ENCODE peak calls at places on chromosome 10, in seven cellular contexts. R, D, Y, H, C, M and N are unnamed samples.

GRCh38 chr10:114470956-114471905 is 66.9 kb upstream of the AFAP1L2 start:
- DNase-seq in R (peak), D (peak), Y (no peak), H (peak), C (peak), M (peak), N (peak)

GRCh38 chr10:3886666-3887251 is 101.8 kb upstream of the KLF6 start:
- DNase-seq in R (no peak), D (peak), Y (no peak), H (peak), C (peak), M (no peak), N (no peak)

GRCh38 chr10:48542471-48543210 is 62.2 kb downstream of the ARHGAP22 start:
- DNase-seq in R (no peak), D (no peak), Y (no peak), H (no peak), C (no peak), M (no peak), N (no peak)

GRCh38 chr10:4638116-4638515 is 187.9 kb upstream of the AKR1E2 start:
- DNase-seq in R (no peak), D (no peak), Y (no peak), H (no peak), C (no peak), M (no peak), N (no peak)

GRCh38 chr10:95651346-95652115 is 5.0 kb downstream of the ALDH18A1 start:
- DNase-seq in R (no peak), D (no peak), Y (no peak), H (no peak), C (no peak), M (no peak), N (no peak)

GRCh38 chr10:122142652-122143237 is 128.4 kb upstream of the BTBD16 start:
- DNase-seq in R (peak), D (no peak), Y (no peak), H (no peak), C (no peak), M (no peak), N (peak)

GRCh38 chr10:17365402-17365801 is 89.0 kb downstream of the ST8SIA6 start:
- DNase-seq in R (no peak), D (no peak), Y (no peak), H (no peak), C (no peak), M (no peak), N (no peak)

GRCh38 chr10:88042162-88043100 is 179.0 kb downstream of the PTEN start:
- DNase-seq in R (no peak), D (peak), Y (no peak), H (peak), C (peak), M (no peak), N (peak)

GRCh38 chr10:24313233-24313632 is 104.3 kb downstream of the KIAA1217 start:
- DNase-seq in R (no peak), D (no peak), Y (no peak), H (no peak), C (no peak), M (no peak), N (no peak)

GRCh38 chr10:79059859-79060379 is 8.8 kb upstream of the ZMIZ1 start:
- DNase-seq in R (no peak), D (no peak), Y (no peak), H (no peak), C (no peak), M (peak), N (no peak)

GRCh38 chr10:97888134-97888533 is 38.5 kb downstream of the GOLGA7B start:
- DNase-seq in R (no peak), D (no peak), Y (no peak), H (no peak), C (no peak), M (no peak), N (no peak)

GRCh38 chr10:96606216-96606615 is 19.4 kb upstream of the TM9SF3 start:
- DNase-seq in R (no peak), D (peak), Y (no peak), H (no peak), C (no peak), M (no peak), N (no peak)

GRCh38 chr10:111821876-111822275 is 361.7 kb downstream of the GPAM start:
- DNase-seq in R (no peak), D (no peak), Y (no peak), H (no peak), C (no peak), M (no peak), N (no peak)

GRCh38 chr10:30454744-30455498 is 20.9 kb downstream of the MAP3K8 start:
- DNase-seq in R (no peak), D (peak), Y (no peak), H (peak), C (peak), M (no peak), N (no peak)

GRCh38 chr10:121792198-121792597 is 135.6 kb downstream of the ATE1 start:
- DNase-seq in R (no peak), D (peak), Y (no peak), H (no peak), C (peak), M (no peak), N (peak)

GRCh38 chr10:125389648-125390047 is 229.3 kb upstream of the CTBP2 start:
- DNase-seq in R (no peak), D (no peak), Y (no peak), H (no peak), C (no peak), M (no peak), N (no peak)

GRCh38 chr10:69961168-69961863 is 91.3 kb upstream of the MACROH2A2 start:
- DNase-seq in R (no peak), D (no peak), Y (no peak), H (no peak), C (peak), M (no peak), N (no peak)

GRCh38 chr10:46057038-46057437 is 11.0 kb upstream of the MSMB start:
- DNase-seq in R (no peak), D (no peak), Y (no peak), H (no peak), C (no peak), M (no peak), N (no peak)

GRCh38 chr10:77527839-77528238 is 109.8 kb downstream of the KCNMA1 start:
- DNase-seq in R (no peak), D (no peak), Y (no peak), H (no peak), C (no peak), M (no peak), N (no peak)

GRCh38 chr10:59820471-59820870 is 67.2 kb upstream of the MRLN start:
- DNase-seq in R (no peak), D (no peak), Y (no peak), H (no peak), C (no peak), M (no peak), N (no peak)

GRCh38 chr10:17240617-17241016 is 12.6 kb downstream of the VIM start:
- DNase-seq in R (no peak), D (no peak), Y (no peak), H (no peak), C (no peak), M (no peak), N (no peak)

GRCh38 chr10:76881477-76882220 is 756.0 kb downstream of the KCNMA1 start:
- DNase-seq in R (no peak), D (peak), Y (no peak), H (peak), C (peak), M (no peak), N (no peak)

GRCh38 chr10:68171539-68172080 is 60.3 kb downstream of the ATOH7 start:
- DNase-seq in R (no peak), D (no peak), Y (no peak), H (no peak), C (no peak), M (no peak), N (no peak)

GRCh38 chr10:124225029-124225467 is 131.7 kb upstream of the CHST15 start:
- DNase-seq in R (no peak), D (no peak), Y (no peak), H (no peak), C (no peak), M (no peak), N (no peak)

GRCh38 chr10:47079177-47079580 is 168.0 kb downstream of the PTPN20 start:
- DNase-seq in R (no peak), D (peak), Y (no peak), H (no peak), C (peak), M (no peak), N (no peak)

GRCh38 chr10:97081621-97082235 is 104.0 kb downstream of the SLIT1 start:
- DNase-seq in R (peak), D (peak), Y (no peak), H (peak), C (peak), M (peak), N (peak)

GRCh38 chr10:88975377-88975720 is 15.2 kb upstream of the FAS start:
- DNase-seq in R (no peak), D (no peak), Y (no peak), H (no peak), C (no peak), M (no peak), N (no peak)

GRCh38 chr10:73997479-73997805 is 474 bp upstream of the VCL start:
- DNase-seq in R (no peak), D (no peak), Y (no peak), H (no peak), C (no peak), M (peak), N (peak)

GRCh38 chr10:124602121-124602561 is 140.5 kb downstream of the LHPP start:
- DNase-seq in R (no peak), D (no peak), Y (no peak), H (no peak), C (no peak), M (no peak), N (no peak)

GRCh38 chr10:101032637-101033201 is 1.7 kb downstream of the SFXN3 start:
- DNase-seq in R (no peak), D (peak), Y (no peak), H (no peak), C (peak), M (no peak), N (no peak)

GRCh38 chr10:62681211-62681940 is 123.1 kb upstream of the ADO start:
- DNase-seq in R (peak), D (no peak), Y (no peak), H (no peak), C (peak), M (peak), N (no peak)

GRCh38 chr10:15168296-15168780 is at the start of gene NMT2:
- DNase-seq in R (no peak), D (no peak), Y (no peak), H (no peak), C (no peak), M (no peak), N (peak)

GRCh38 chr10:47178537-47179290 is 121.3 kb upstream of the GDF10 start:
- DNase-seq in R (no peak), D (no peak), Y (no peak), H (no peak), C (no peak), M (no peak), N (no peak)

GRCh38 chr10:7412482-7413251 is 1.8 kb upstream of the SFMBT2 start:
- DNase-seq in R (peak), D (no peak), Y (no peak), H (no peak), C (no peak), M (peak), N (no peak)

GRCh38 chr10:5663692-5664427 is 2.5 kb downstream of the ASB13 start:
- DNase-seq in R (no peak), D (no peak), Y (no peak), H (no peak), C (no peak), M (no peak), N (no peak)
- TF ChIP-seq CTCF in R (no peak), D (no peak), Y (no peak), H (no peak), C (no peak), M (no peak), N (peak)

GRCh38 chr10:103396067-103396788 is at the start of the genes ATP5MK and PDCD11:
- DNase-seq in R (peak), D (peak), Y (peak), H (peak), C (peak), M (peak), N (peak)
- TF ChIP-seq CTCF in R (no peak), D (peak), Y (no peak), H (peak), C (peak), M (no peak), N (peak)

GRCh38 chr10:132206377-132206745 is 19.6 kb downstream of the DPYSL4 start:
- DNase-seq in R (no peak), D (no peak), Y (no peak), H (no peak), C (no peak), M (no peak), N (no peak)

GRCh38 chr10:132205650-132206376 is 19.1 kb downstream of the DPYSL4 start:
- DNase-seq in R (no peak), D (no peak), Y (no peak), H (no peak), C (no peak), M (no peak), N (no peak)

GRCh38 chr10:132203256-132204077 is 16.7 kb downstream of the DPYSL4 start:
- DNase-seq in R (no peak), D (no peak), Y (no peak), H (no peak), C (no peak), M (no peak), N (no peak)

GRCh38 chr10:132204078-132204780 is 17.5 kb downstream of the DPYSL4 start:
- DNase-seq in R (no peak), D (no peak), Y (no peak), H (no peak), C (no peak), M (no peak), N (no peak)

GRCh38 chr10:132204781-132205473 is 18.2 kb downstream of the DPYSL4 start:
- DNase-seq in R (no peak), D (no peak), Y (no peak), H (no peak), C (no peak), M (no peak), N (peak)
- TF ChIP-seq CTCF in R (no peak), D (no peak), Y (no peak), H (no peak), C (no peak), M (no peak), N (peak)

GRCh38 chr10:93074137-93074596 is 474 bp downstream of the CYP26A1 start:
- DNase-seq in R (no peak), D (no peak), Y (no peak), H (no peak), C (no peak), M (no peak), N (no peak)
- TF ChIP-seq CTCF in R (no peak), D (peak), Y (no peak), H (peak), C (peak), M (no peak), N (no peak)

DNA sequence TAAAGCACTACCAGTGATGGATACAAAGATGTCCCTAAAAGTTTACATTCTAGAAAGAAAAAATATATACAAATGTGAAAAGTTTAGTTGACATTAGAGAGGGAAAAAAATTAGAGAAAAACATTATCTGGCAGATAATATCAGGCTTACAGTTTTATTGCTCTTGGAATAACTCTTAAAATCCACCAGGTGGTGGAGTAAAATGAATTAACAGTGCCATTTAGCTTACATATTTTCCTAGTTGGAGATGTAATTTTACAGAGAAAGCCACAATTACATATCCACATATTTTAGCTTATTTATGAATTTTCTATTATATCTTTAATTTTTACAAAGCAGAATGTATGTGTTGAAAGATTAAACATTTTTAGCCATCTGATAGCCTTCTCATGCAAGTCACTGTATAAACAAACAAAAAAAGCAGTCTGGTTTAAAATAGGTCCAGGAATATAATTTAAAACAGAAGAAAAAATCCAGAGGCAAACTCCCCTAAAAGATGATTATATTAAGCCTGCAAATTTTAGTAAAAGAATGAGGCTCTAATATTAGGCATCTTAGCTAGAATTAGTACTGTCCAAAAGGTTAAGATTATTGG is 6.5 kb downstream of the CABCOCO1 start:
- DNase-seq in R (no peak), D (no peak), Y (no peak), H (no peak), C (peak), M (no peak), N (no peak)
- TF ChIP-seq CTCF in R (no peak), D (no peak), Y (peak), H (no peak), C (no peak), M (no peak), N (no peak)